ENCODE peak calls at places on chromosomes 11 and 22, in four cellular contexts. I, Z, S and K are unnamed samples.

GRCh38 chr11:71454470-71455113 is 1.6 kb downstream of the NADSYN1 start:
- DNase-seq in I (no peak), Z (no peak), S (no peak), K (no peak)

GRCh38 chr11:128862913-128863660 is 4.0 kb downstream of the KCNJ1 start:
- DNase-seq in I (no peak), Z (no peak), S (no peak), K (no peak)

GRCh38 chr11:12863605-12864121 is 145.5 kb upstream of the RASSF10 start:
- DNase-seq in I (no peak), Z (no peak), S (no peak), K (no peak)

GRCh38 chr11:44219830-44220778 is 89.8 kb downstream of the ALX4 start:
- DNase-seq in I (no peak), Z (no peak), S (no peak), K (no peak)

GRCh38 chr11:69027704-69028372 is 14.8 kb upstream of the MRGPRF start:
- DNase-seq in I (no peak), Z (no peak), S (peak), K (no peak)

GRCh38 chr11:96054870-96055705 is 131.2 kb upstream of the MTMR2 start:
- DNase-seq in I (peak), Z (no peak), S (peak), K (peak)

GRCh38 chr22:17911312-17911705 is 113.1 kb downstream of the MICAL3 start:
- DNase-seq in I (no peak), Z (no peak), S (no peak), K (no peak)

GRCh38 chr22:17699696-17700330 is 61.3 kb downstream of the BCL2L13 start:
- DNase-seq in I (no peak), Z (no peak), S (no peak), K (no peak)

GRCh38 chr22:44632823-44633478 is 69.1 kb upstream of the PRR5 start:
- DNase-seq in I (no peak), Z (no peak), S (no peak), K (no peak)

GRCh38 chr11:108221401-108221800 is 1.0 kb downstream of the NPAT start:
- DNase-seq in I (no peak), Z (no peak), S (no peak), K (no peak)

GRCh38 chr11:64661146-64661545 is 61.9 kb downstream of the NRXN2 start:
- DNase-seq in I (no peak), Z (no peak), S (no peak), K (no peak)

GRCh38 chr11:92653448-92653847 is 316.0 kb upstream of the MTNR1B start:
- DNase-seq in I (no peak), Z (no peak), S (no peak), K (no peak)

GRCh38 chr22:20244744-20245576 is 23.2 kb downstream of the RTN4R start:
- DNase-seq in I (peak), Z (no peak), S (no peak), K (no peak)

GRCh38 chr11:44988981-44989635 is 38.4 kb upstream of the TP53I11 start:
- DNase-seq in I (no peak), Z (no peak), S (no peak), K (no peak)

GRCh38 chr11:30423886-30424285 is 101.0 kb downstream of the ARL14EP start:
- DNase-seq in I (no peak), Z (no peak), S (no peak), K (no peak)

GRCh38 chr22:42680648-42681047 is 31.5 kb upstream of the CYB5R3 start:
- DNase-seq in I (no peak), Z (no peak), S (no peak), K (no peak)
- TF ChIP-seq ELF4 in I (no peak), Z (no peak), S (no peak), K (no peak)

GRCh38 chr22:49132009-49132408 is 695.7 kb downstream of the BRD1 start:
- DNase-seq in I (no peak), Z (no peak), S (no peak), K (no peak)
- TF ChIP-seq ELF4 in I (no peak), Z (no peak), S (no peak), K (no peak)

GRCh38 chr11:8698917-8699441 is 16.4 kb downstream of the RPL27A start:
- DNase-seq in I (no peak), Z (peak), S (no peak), K (no peak)

GRCh38 chr11:8698379-8698851 is 15.8 kb downstream of the RPL27A start:
- DNase-seq in I (no peak), Z (no peak), S (peak), K (no peak)

GRCh38 chr11:8702598-8702915 is 20.0 kb downstream of the RPL27A start:
- DNase-seq in I (no peak), Z (no peak), S (no peak), K (no peak)

GRCh38 chr11:8701891-8702597 is 19.5 kb downstream of the RPL27A start:
- DNase-seq in I (no peak), Z (no peak), S (no peak), K (no peak)

DNA sequence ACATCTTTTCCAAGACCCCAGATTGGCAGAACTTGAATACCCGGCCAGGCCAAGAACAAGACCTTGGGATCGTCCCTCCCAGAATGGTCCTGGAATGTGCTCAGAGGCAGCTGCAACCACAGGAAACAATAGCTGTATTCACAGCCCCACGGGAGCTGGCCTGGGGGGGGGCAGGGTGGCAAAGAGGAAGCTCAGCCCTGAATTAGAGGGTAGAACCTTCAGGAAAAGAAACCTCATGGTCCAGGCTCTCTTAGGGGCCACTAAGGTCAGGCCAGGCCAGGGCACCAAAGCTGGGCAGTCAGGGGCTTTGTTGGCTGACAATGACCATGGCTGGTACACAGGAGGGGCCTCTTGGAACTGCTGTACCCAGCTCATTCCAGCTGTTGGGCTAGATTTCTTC is 17.3 kb downstream of the RPL27A start:
- DNase-seq in I (no peak), Z (peak), S (peak), K (no peak)
- TF ChIP-seq ELF4 in I (no peak), Z (no peak), S (no peak), K (no peak)

DNA sequence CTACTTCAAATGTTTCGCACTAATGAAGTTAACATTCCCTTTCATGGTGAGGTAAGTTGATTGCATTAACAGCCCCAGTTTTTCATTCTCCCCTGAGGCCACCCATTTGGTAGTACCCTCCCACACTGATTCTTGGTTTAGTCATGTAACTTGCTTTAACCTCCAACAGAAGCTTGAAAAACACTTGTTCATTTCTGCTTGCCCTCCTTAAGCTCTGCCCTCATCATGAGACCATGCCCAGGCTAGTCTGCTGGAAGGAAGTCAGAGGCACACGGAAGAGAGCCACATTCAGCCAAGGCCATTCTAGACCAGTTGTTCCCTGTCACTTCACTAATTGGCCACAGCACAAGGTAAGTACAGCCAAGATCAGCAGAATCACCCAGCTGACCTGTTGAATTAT is 50.7 kb upstream of the CD44 start:
- DNase-seq in I (no peak), Z (no peak), S (no peak), K (no peak)
- TF ChIP-seq ELF4 in I (no peak), Z (no peak), S (no peak), K (no peak)

DNA sequence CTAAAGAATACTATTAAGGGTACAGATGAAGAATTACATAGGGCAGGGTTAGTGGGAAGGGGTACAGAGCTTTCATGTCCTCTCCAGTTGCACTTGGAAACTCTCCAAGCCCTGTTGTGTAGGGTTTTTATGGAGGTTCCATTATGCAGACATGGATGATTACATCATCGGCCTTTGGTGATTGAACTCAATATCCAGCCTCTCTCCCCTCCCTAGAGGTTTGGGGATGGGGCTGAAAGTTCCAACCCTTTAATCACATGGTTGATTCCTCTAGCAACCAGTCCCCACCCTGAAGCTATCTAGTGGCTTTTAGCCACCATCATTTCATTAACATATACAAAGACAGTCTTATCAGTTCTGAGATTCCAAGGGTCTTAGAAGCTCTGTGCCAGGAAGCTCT is 472.5 kb downstream of the BUD13 start:
- DNase-seq in I (no peak), Z (no peak), S (no peak), K (no peak)
- TF ChIP-seq ELF4 in I (no peak), Z (no peak), S (no peak), K (no peak)

DNA sequence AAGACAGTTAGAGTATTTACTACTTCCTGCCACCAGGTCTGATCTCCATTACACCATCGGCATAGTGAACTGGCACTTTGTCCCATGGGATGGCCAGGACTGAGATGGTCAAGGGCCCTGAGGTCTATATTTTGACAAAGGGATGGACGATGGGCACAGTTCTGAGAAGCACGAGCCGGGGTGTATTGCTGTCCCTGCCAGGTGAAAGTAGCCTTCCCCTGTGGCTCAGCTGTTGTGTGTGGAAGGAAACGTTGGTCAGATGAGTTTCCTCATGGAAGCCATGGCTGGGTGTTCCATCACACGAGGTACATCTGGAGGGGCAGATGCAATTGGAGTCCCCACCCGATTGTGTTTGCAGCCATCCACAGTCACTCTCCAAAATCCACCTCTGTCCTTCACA is 27.9 kb upstream of the BRSK2 start:
- DNase-seq in I (no peak), Z (no peak), S (no peak), K (no peak)
- TF ChIP-seq ELF4 in I (no peak), Z (no peak), S (no peak), K (no peak)

DNA sequence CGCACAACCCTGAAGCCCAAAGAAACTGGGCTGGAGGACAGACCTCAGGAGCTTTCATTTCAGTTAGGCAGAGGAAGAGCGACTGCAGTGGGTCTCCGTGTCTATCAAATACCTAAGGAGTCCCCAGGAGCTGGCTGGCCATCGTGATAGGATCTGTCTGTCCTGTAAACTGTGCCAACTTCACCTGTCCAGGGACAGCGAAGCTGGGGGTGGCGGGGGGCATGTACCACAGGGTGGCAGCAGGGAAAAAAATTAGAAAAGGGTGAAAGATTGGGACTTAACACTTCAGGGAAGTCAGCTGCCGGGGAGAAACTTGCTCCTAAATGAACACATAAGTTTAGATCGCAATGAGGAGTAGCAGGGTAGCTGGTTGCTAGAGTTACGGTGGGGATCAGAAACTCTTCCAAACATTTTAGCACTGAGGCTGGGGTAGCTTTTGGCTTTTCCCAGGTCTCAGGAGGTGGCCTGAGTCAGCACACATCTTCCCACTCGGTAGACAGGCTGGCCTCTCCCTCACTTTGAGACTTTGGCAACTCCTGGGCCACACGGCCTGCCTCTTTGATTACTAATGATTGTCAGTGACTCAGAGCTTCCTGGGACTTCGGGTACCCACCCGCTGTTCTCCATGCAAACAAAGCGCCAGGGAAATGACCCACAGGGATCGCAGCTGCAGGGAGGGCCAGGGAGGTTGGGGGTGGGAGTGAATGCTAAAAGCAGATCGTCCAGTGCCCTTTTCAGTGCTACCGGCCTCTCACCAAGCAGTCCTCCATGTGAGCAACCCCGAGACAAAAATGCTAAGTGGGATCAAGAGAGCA is 2.9 kb upstream of the MTFP1 start:
- DNase-seq in I (peak), Z (peak), S (peak), K (no peak)
- TF ChIP-seq ELF4 in I (no peak), Z (no peak), S (no peak), K (no peak)

DNA sequence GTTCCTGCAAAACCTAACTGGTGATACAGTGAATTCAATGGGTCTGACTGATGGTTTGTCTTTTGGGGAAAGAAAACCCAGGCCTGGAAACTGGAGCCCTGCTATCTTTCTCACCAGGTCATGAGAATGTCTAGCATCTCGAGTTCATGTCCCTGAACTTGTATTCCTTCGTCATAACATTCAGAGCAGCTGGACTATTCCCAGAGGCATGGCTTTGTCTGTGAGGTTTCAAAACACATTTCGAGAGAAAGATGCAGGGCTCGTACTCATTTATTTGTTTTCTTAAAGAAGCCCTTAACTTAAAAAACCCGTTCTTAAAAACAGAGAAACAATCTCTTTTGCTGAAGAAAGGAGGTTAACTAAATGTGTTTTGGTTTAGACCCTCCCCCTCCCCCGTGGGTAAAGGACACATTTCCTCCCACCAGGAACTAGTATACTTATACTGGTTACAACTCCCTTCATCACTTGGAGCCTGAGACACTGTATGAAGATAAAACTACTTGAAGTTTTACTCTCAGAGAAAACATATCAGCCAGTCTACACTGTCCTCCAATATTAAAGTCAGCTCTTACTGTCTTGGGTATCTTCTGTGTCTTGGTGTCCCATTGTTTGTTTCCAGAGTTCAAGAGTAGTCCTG is 43.2 kb downstream of the ME3 start:
- DNase-seq in I (no peak), Z (no peak), S (no peak), K (no peak)
- TF ChIP-seq ELF4 in I (no peak), Z (no peak), S (no peak), K (no peak)

GRCh38 chr22:46057206-46057605 is 80.2 kb upstream of the WNT7B start:
- DNase-seq in I (no peak), Z (peak), S (no peak), K (no peak)
- TF ChIP-seq ELF4 in I (no peak), Z (no peak), S (no peak), K (no peak)